ENCODE peak calls at places on chromosomes 12 and 14, in eight cellular contexts. K is sigmoid colon, A is prostate gland, D is tibial nerve, R is transverse colon, J is endothelial cell of umbilical vein, V is testis, G is Peyer's patch. N is an unnamed sample. For H3K36me3, the result is how much of the 10 kb centered on the place peaks cover.

GRCh38 chr12:100576311-100577036 is 3.0 kb downstream of the GAS2L3 start:
- DNase-seq in K (no peak), A (no peak), D (no peak), R (no peak), J (peak), V (no peak), G (no peak), N (no peak)

GRCh38 chr14:89424241-89424640 is 7.2 kb upstream of the FOXN3 start:
- DNase-seq in K (no peak), A (no peak), D (no peak), R (no peak), J (no peak), V (no peak), G (no peak), N (no peak)

GRCh38 chr12:82383930-82384513 is 25.7 kb downstream of the METTL25 start:
- DNase-seq in K (no peak), A (no peak), D (no peak), R (no peak), J (peak), V (no peak), G (no peak), N (no peak)

GRCh38 chr14:77105118-77105517 is 7.1 kb downstream of the CIPC start:
- DNase-seq in K (no peak), A (no peak), D (no peak), R (no peak), J (no peak), V (no peak), G (no peak), N (no peak)

GRCh38 chr14:29463727-29464370 is 463.8 kb downstream of the PRKD1 start:
- DNase-seq in K (no peak), A (no peak), D (no peak), R (no peak), J (no peak), V (no peak), G (no peak), N (no peak)

GRCh38 chr12:107349008-107349747 is 255.8 kb upstream of the CRY1 start:
- DNase-seq in K (no peak), A (peak), D (peak), R (peak), J (peak), V (peak), G (peak), N (no peak)

GRCh38 chr12:123948401-123949117 is 24.1 kb downstream of the CCDC92 start:
- DNase-seq in K (no peak), A (no peak), D (no peak), R (no peak), J (no peak), V (no peak), G (no peak), N (no peak)

GRCh38 chr12:28603801-28604200 is 413.5 kb downstream of the CCDC91 start:
- DNase-seq in K (no peak), A (no peak), D (no peak), R (no peak), J (no peak), V (no peak), G (no peak), N (no peak)

GRCh38 chr12:41486718-41487117 is 298.6 kb downstream of the PDZRN4 start:
- DNase-seq in K (no peak), A (no peak), D (no peak), R (no peak), J (no peak), V (no peak), G (no peak), N (no peak)

GRCh38 chr12:112852127-112852526 is 54.6 kb upstream of the OAS1 start:
- DNase-seq in K (no peak), A (no peak), D (no peak), R (no peak), J (no peak), V (no peak), G (no peak), N (no peak)

GRCh38 chr12:126784328-126784921 is 1482.5 kb upstream of the TMEM132C start:
- DNase-seq in K (no peak), A (no peak), D (no peak), R (peak), J (no peak), V (peak), G (peak), N (peak)

GRCh38 chr12:14418526-14418925 is 53.0 kb downstream of the ATF7IP start:
- DNase-seq in K (no peak), A (no peak), D (no peak), R (no peak), J (peak), V (no peak), G (no peak), N (no peak)

GRCh38 chr14:104928391-104929133 is 3.9 kb downstream of the PLD4 start:
- DNase-seq in K (no peak), A (no peak), D (no peak), R (no peak), J (no peak), V (no peak), G (no peak), N (no peak)

GRCh38 chr12:104352106-104352713 is 48.7 kb downstream of the EID3 start:
- DNase-seq in K (no peak), A (no peak), D (no peak), R (no peak), J (no peak), V (no peak), G (no peak), N (no peak)

GRCh38 chr12:47736877-47737676 is 11.8 kb upstream of the ENDOU start:
- DNase-seq in K (peak), A (peak), D (peak), R (peak), J (peak), V (peak), G (peak), N (peak)

GRCh38 chr12:109604902-109605536 is 31.4 kb downstream of the MVK start:
- DNase-seq in K (no peak), A (no peak), D (no peak), R (no peak), J (no peak), V (no peak), G (no peak), N (no peak)

GRCh38 chr14:59450716-59451115 is 14.5 kb downstream of the GPR135 start:
- DNase-seq in K (no peak), A (no peak), D (no peak), R (no peak), J (no peak), V (no peak), G (no peak), N (no peak)

GRCh38 chr14:74412753-74413152 is 13.3 kb downstream of the SYNDIG1L start:
- DNase-seq in K (no peak), A (no peak), D (no peak), R (no peak), J (no peak), V (no peak), G (no peak), N (no peak)

GRCh38 chr12:19236656-19237055 is 107.1 kb downstream of the PLEKHA5 start:
- DNase-seq in K (no peak), A (no peak), D (no peak), R (no peak), J (no peak), V (no peak), G (no peak), N (peak)

GRCh38 chr12:31973818-31974217 is 14.6 kb downstream of the RESF1 start:
- DNase-seq in K (no peak), A (no peak), D (no peak), R (no peak), J (no peak), V (no peak), G (no peak), N (no peak)

DNA sequence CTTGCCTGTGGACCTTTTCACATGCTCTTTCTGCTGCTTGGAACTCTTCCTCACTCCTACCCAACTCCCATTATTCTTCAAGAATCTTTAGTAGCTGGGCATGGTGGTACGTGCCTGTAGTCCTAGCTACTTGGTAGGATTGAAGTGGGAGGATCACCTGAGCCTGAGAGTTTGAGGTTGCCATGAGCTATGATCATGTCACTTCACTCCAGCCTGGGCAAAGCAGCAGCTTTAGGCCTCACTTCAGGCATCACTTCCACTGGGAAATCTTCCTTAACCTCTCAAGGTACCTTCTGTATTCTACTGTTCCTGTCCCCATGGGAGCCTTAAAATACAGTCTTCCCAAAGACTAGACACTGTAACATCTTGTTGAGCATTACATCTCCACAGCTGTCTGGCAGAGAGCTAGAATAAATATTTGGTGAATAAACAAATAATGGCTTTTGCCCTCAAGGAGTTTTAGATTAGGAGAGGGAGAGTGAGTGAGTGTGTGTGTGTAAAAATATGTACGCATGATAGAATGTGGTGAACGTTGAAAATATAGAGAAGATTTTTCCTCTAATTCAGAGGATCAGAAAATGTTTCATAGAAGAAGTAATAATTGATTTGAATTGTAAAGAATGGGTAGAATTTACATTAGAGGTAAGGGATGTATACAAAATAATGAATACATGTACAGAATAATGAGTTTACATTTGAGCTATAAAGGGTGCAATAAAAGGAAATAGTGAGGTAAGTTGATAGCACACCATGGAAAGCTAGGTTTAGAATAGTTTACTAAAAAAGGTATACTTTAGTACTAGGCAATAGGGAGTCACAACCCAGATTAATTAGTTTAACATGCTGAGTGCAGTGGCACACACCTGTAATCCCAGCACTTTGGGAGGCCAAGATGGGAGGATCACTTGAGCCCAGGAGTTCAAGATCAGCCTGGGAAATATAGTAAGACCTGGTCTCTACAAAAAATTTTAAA is 29.2 kb upstream of the BMAL2 start:
- DNase-seq in K (no peak), A (no peak), D (no peak), R (no peak), J (no peak), V (no peak), G (no peak), N (no peak)
- H3K36me3 ChIP-seq in K (under half), A (under half), D (under half), R (under half), J (under half), V (under half), G (under half), N (half or more)

GRCh38 chr12:46682148-46682547 is 143.6 kb downstream of the SLC38A4 start:
- DNase-seq in K (no peak), A (no peak), D (no peak), R (no peak), J (no peak), V (no peak), G (no peak), N (no peak)
- TF ChIP-seq CTCF in K (no peak), A (no peak), D (no peak), R (no peak), J (no peak), V (no peak), G (no peak), N (no peak)

GRCh38 chr12:120145164-120145563 is 28.6 kb upstream of the RAB35 start:
- DNase-seq in K (no peak), A (no peak), D (no peak), R (no peak), J (no peak), V (no peak), G (no peak), N (no peak)
- TF ChIP-seq POLR2A in K (no peak), A (no peak), D (no peak), R (no peak), J (no peak), V (no peak), G (no peak), N (no peak)

GRCh38 chr12:52127683-52128450 is 48.4 kb downstream of the SMIM41 start:
- DNase-seq in K (no peak), A (no peak), D (no peak), R (no peak), J (peak), V (no peak), G (no peak), N (no peak)

GRCh38 chr12:52126050-52126604 is 46.6 kb downstream of the SMIM41 start:
- DNase-seq in K (no peak), A (no peak), D (no peak), R (no peak), J (peak), V (no peak), G (no peak), N (no peak)

GRCh38 chr12:52122904-52123303 is 43.4 kb downstream of the SMIM41 start:
- DNase-seq in K (no peak), A (no peak), D (no peak), R (no peak), J (no peak), V (no peak), G (no peak), N (no peak)

GRCh38 chr12:52126605-52127578 is 47.4 kb downstream of the SMIM41 start:
- DNase-seq in K (no peak), A (peak), D (no peak), R (no peak), J (peak), V (peak), G (no peak), N (no peak)

GRCh38 chr12:52125499-52125900 is 46.0 kb downstream of the SMIM41 start:
- DNase-seq in K (no peak), A (no peak), D (no peak), R (no peak), J (no peak), V (no peak), G (no peak), N (no peak)
- H3K36me3 ChIP-seq in K (under half), A (under half), D (under half), R (under half), J (under half), V (under half), G (under half), N (under half)

DNA sequence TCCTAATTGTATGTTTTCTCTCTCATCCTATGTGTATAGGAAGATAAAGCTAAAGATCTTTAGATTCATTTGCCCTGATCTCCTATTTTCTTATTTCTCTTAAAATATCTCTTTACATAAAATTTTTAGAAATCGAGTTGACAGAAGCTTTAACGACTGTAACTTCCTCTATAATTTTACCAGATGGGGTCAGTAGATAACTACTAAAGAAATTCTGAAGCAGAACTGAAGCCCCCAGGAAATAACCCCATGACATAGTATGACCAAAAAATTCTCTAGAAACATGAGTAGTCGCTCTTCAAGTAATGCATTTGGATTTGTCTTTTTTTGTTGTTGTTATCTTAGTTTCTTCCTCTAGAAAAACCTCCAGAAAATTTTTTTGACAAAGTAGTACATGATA is 288.0 kb downstream of the ERC1 start:
- DNase-seq in K (no peak), A (no peak), D (no peak), R (no peak), J (no peak), V (no peak), G (no peak), N (no peak)
- TF ChIP-seq CTCF in K (no peak), A (peak), D (no peak), R (no peak), J (no peak), V (no peak), G (no peak), N (no peak)

GRCh38 chr12:81222841-81223595 is 145.1 kb downstream of the ACSS3 start:
- DNase-seq in K (no peak), A (no peak), D (no peak), R (no peak), J (no peak), V (no peak), G (no peak), N (no peak)

GRCh38 chr12:81229718-81230117 is 151.8 kb downstream of the ACSS3 start:
- DNase-seq in K (no peak), A (no peak), D (no peak), R (no peak), J (no peak), V (no peak), G (no peak), N (no peak)

GRCh38 chr12:81221681-81222080 is 143.8 kb downstream of the ACSS3 start:
- DNase-seq in K (no peak), A (no peak), D (no peak), R (no peak), J (no peak), V (no peak), G (no peak), N (no peak)

GRCh38 chr12:81224626-81225025 is 146.7 kb downstream of the ACSS3 start:
- DNase-seq in K (no peak), A (no peak), D (no peak), R (no peak), J (no peak), V (no peak), G (no peak), N (no peak)
- TF ChIP-seq POLR2A in K (no peak), A (no peak), D (no peak), R (no peak), J (no peak), V (no peak), G (no peak), N (no peak)